ENCODE peak calls at places on chromosomes 16 and 17, in seven cellular contexts. One of them, this sample, is unnamed.

GRCh38 chr17:6413073-6413472 is 21.8 kb downstream of the AIPL1 start:
- DNase-seq in HT1080: peak
- DNase-seq in activated naive CD4-positive, alpha-beta T cell: no peak
- DNase-seq in mesendoderm: peak
- DNase-seq in HTR-8/SVneo: peak
- DNase-seq in activated CD8-positive, alpha-beta memory T cell treated with anti-CD3 and anti-CD28 coated beads for 24 hours: no peak
- DNase-seq in amniotic epithelial cell: peak
- DNase-seq in this sample: peak

GRCh38 chr17:83007504-83008475 is 71.6 kb upstream of the METRNL start:
- DNase-seq in activated CD8-positive, alpha-beta memory T cell treated with anti-CD3 and anti-CD28 coated beads for 24 hours: no peak
- DNase-seq in amniotic epithelial cell: peak
- DNase-seq in activated naive CD4-positive, alpha-beta T cell: no peak
- DNase-seq in HTR-8/SVneo: no peak
- DNase-seq in mesendoderm: no peak
- DNase-seq in HT1080: no peak
- DNase-seq in this sample: no peak

GRCh38 chr16:80938035-80938927 is 68.4 kb downstream of the CMC2 start:
- DNase-seq in amniotic epithelial cell: peak
- DNase-seq in HT1080: peak
- DNase-seq in activated naive CD4-positive, alpha-beta T cell: no peak
- DNase-seq in activated CD8-positive, alpha-beta memory T cell treated with anti-CD3 and anti-CD28 coated beads for 24 hours: no peak
- DNase-seq in mesendoderm: peak
- DNase-seq in HTR-8/SVneo: peak
- DNase-seq in this sample: peak

GRCh38 chr17:82168568-82168967 is 44.1 kb downstream of the CCDC57 start:
- DNase-seq in activated naive CD4-positive, alpha-beta T cell: no peak
- DNase-seq in mesendoderm: no peak
- DNase-seq in activated CD8-positive, alpha-beta memory T cell treated with anti-CD3 and anti-CD28 coated beads for 24 hours: no peak
- DNase-seq in HT1080: no peak
- DNase-seq in HTR-8/SVneo: no peak
- DNase-seq in amniotic epithelial cell: no peak
- DNase-seq in this sample: no peak

GRCh38 chr17:75810216-75810615 is 25.6 kb downstream of the UNK start:
- DNase-seq in HTR-8/SVneo: no peak
- DNase-seq in activated CD8-positive, alpha-beta memory T cell treated with anti-CD3 and anti-CD28 coated beads for 24 hours: no peak
- DNase-seq in amniotic epithelial cell: no peak
- DNase-seq in mesendoderm: no peak
- DNase-seq in activated naive CD4-positive, alpha-beta T cell: no peak
- DNase-seq in HT1080: no peak
- DNase-seq in this sample: no peak

GRCh38 chr16:56866955-56867830 is 2.2 kb downstream of the SLC12A3 start:
- DNase-seq in mesendoderm: peak
- DNase-seq in HTR-8/SVneo: peak
- DNase-seq in activated CD8-positive, alpha-beta memory T cell treated with anti-CD3 and anti-CD28 coated beads for 24 hours: peak
- DNase-seq in HT1080: peak
- DNase-seq in amniotic epithelial cell: peak
- DNase-seq in activated naive CD4-positive, alpha-beta T cell: no peak
- DNase-seq in this sample: peak

GRCh38 chr17:12605222-12605621 is 60.5 kb upstream of the MYOCD start:
- DNase-seq in HTR-8/SVneo: no peak
- DNase-seq in activated CD8-positive, alpha-beta memory T cell treated with anti-CD3 and anti-CD28 coated beads for 24 hours: no peak
- DNase-seq in activated naive CD4-positive, alpha-beta T cell: no peak
- DNase-seq in HT1080: no peak
- DNase-seq in mesendoderm: no peak
- DNase-seq in amniotic epithelial cell: no peak
- DNase-seq in this sample: no peak

GRCh38 chr17:82587234-82588086 is 60.8 kb downstream of the WDR45B start:
- DNase-seq in mesendoderm: no peak
- DNase-seq in HT1080: peak
- DNase-seq in activated CD8-positive, alpha-beta memory T cell treated with anti-CD3 and anti-CD28 coated beads for 24 hours: no peak
- DNase-seq in HTR-8/SVneo: no peak
- DNase-seq in activated naive CD4-positive, alpha-beta T cell: no peak
- DNase-seq in amniotic epithelial cell: no peak
- DNase-seq in this sample: no peak

GRCh38 chr17:4721203-4722135 is 9.8 kb upstream of the MED11 start:
- DNase-seq in mesendoderm: no peak
- DNase-seq in HT1080: peak
- DNase-seq in activated naive CD4-positive, alpha-beta T cell: no peak
- DNase-seq in activated CD8-positive, alpha-beta memory T cell treated with anti-CD3 and anti-CD28 coated beads for 24 hours: no peak
- DNase-seq in HTR-8/SVneo: no peak
- DNase-seq in amniotic epithelial cell: peak
- DNase-seq in this sample: no peak

GRCh38 chr17:73347355-73347754 is 35.6 kb upstream of the CDC42EP4 start:
- DNase-seq in mesendoderm: no peak
- DNase-seq in activated naive CD4-positive, alpha-beta T cell: no peak
- DNase-seq in activated CD8-positive, alpha-beta memory T cell treated with anti-CD3 and anti-CD28 coated beads for 24 hours: no peak
- DNase-seq in HTR-8/SVneo: no peak
- DNase-seq in HT1080: no peak
- DNase-seq in amniotic epithelial cell: no peak
- DNase-seq in this sample: no peak

GRCh38 chr17:41785876-41786226 is 660 bp downstream of the JUP start:
- DNase-seq in activated naive CD4-positive, alpha-beta T cell: no peak
- DNase-seq in HT1080: no peak
- DNase-seq in amniotic epithelial cell: no peak
- DNase-seq in activated CD8-positive, alpha-beta memory T cell treated with anti-CD3 and anti-CD28 coated beads for 24 hours: no peak
- DNase-seq in mesendoderm: peak
- DNase-seq in HTR-8/SVneo: no peak
- DNase-seq in this sample: peak

GRCh38 chr16:69283851-69284250 is 27.3 kb upstream of the VPS4A start:
- DNase-seq in HTR-8/SVneo: no peak
- DNase-seq in HT1080: no peak
- DNase-seq in amniotic epithelial cell: no peak
- DNase-seq in activated CD8-positive, alpha-beta memory T cell treated with anti-CD3 and anti-CD28 coated beads for 24 hours: no peak
- DNase-seq in mesendoderm: peak
- DNase-seq in activated naive CD4-positive, alpha-beta T cell: no peak
- DNase-seq in this sample: no peak

GRCh38 chr16:49280022-49280741 is 1.5 kb downstream of the CBLN1 start:
- DNase-seq in activated CD8-positive, alpha-beta memory T cell treated with anti-CD3 and anti-CD28 coated beads for 24 hours: no peak
- DNase-seq in mesendoderm: peak
- DNase-seq in activated naive CD4-positive, alpha-beta T cell: no peak
- DNase-seq in amniotic epithelial cell: no peak
- DNase-seq in HTR-8/SVneo: no peak
- DNase-seq in HT1080: no peak
- DNase-seq in this sample: peak

GRCh38 chr16:30186782-30187555 is 3.6 kb downstream of the CORO1A start:
- DNase-seq in activated CD8-positive, alpha-beta memory T cell treated with anti-CD3 and anti-CD28 coated beads for 24 hours: peak
- DNase-seq in HT1080: no peak
- DNase-seq in HTR-8/SVneo: no peak
- DNase-seq in amniotic epithelial cell: peak
- DNase-seq in activated naive CD4-positive, alpha-beta T cell: peak
- DNase-seq in mesendoderm: peak
- DNase-seq in this sample: peak

GRCh38 chr16:87723224-87723619 is 42.6 kb downstream of the KLHDC4 start:
- DNase-seq in activated CD8-positive, alpha-beta memory T cell treated with anti-CD3 and anti-CD28 coated beads for 24 hours: no peak
- DNase-seq in mesendoderm: no peak
- DNase-seq in HT1080: no peak
- DNase-seq in HTR-8/SVneo: no peak
- DNase-seq in amniotic epithelial cell: peak
- DNase-seq in activated naive CD4-positive, alpha-beta T cell: no peak
- DNase-seq in this sample: no peak

GRCh38 chr16:4556112-4556511 is at the start of gene C16orf96:
- DNase-seq in HTR-8/SVneo: no peak
- DNase-seq in activated naive CD4-positive, alpha-beta T cell: no peak
- DNase-seq in amniotic epithelial cell: peak
- DNase-seq in HT1080: peak
- DNase-seq in activated CD8-positive, alpha-beta memory T cell treated with anti-CD3 and anti-CD28 coated beads for 24 hours: no peak
- DNase-seq in mesendoderm: peak
- DNase-seq in this sample: no peak

GRCh38 chr16:30874821-30875717 is 18.8 kb downstream of the BCL7C start:
- DNase-seq in mesendoderm: peak
- DNase-seq in HTR-8/SVneo: peak
- DNase-seq in activated CD8-positive, alpha-beta memory T cell treated with anti-CD3 and anti-CD28 coated beads for 24 hours: peak
- DNase-seq in HT1080: peak
- DNase-seq in amniotic epithelial cell: peak
- DNase-seq in activated naive CD4-positive, alpha-beta T cell: peak
- DNase-seq in this sample: peak

GRCh38 chr16:10820546-10820945 is 2.0 kb upstream of the TVP23A start:
- DNase-seq in mesendoderm: no peak
- DNase-seq in activated CD8-positive, alpha-beta memory T cell treated with anti-CD3 and anti-CD28 coated beads for 24 hours: no peak
- DNase-seq in HTR-8/SVneo: no peak
- DNase-seq in amniotic epithelial cell: no peak
- DNase-seq in activated naive CD4-positive, alpha-beta T cell: no peak
- DNase-seq in HT1080: no peak
- DNase-seq in this sample: no peak

GRCh38 chr17:34305061-34305460 is 14.2 kb upstream of the CCL8 start:
- DNase-seq in mesendoderm: no peak
- DNase-seq in activated naive CD4-positive, alpha-beta T cell: no peak
- DNase-seq in activated CD8-positive, alpha-beta memory T cell treated with anti-CD3 and anti-CD28 coated beads for 24 hours: no peak
- DNase-seq in HT1080: no peak
- DNase-seq in HTR-8/SVneo: no peak
- DNase-seq in amniotic epithelial cell: no peak
- DNase-seq in this sample: no peak

GRCh38 chr16:54135361-54136275 is 151.0 kb downstream of the IRX3 start:
- DNase-seq in mesendoderm: peak
- DNase-seq in HT1080: peak
- DNase-seq in HTR-8/SVneo: peak
- DNase-seq in activated naive CD4-positive, alpha-beta T cell: no peak
- DNase-seq in amniotic epithelial cell: peak
- DNase-seq in activated CD8-positive, alpha-beta memory T cell treated with anti-CD3 and anti-CD28 coated beads for 24 hours: no peak
- DNase-seq in this sample: no peak

GRCh38 chr17:81814748-81815645 is 11.0 kb downstream of the GCGR start:
- DNase-seq in amniotic epithelial cell: no peak
- DNase-seq in activated naive CD4-positive, alpha-beta T cell: no peak
- DNase-seq in HT1080: no peak
- DNase-seq in activated CD8-positive, alpha-beta memory T cell treated with anti-CD3 and anti-CD28 coated beads for 24 hours: no peak
- DNase-seq in mesendoderm: no peak
- DNase-seq in HTR-8/SVneo: no peak
- DNase-seq in this sample: no peak

GRCh38 chr17:45241315-45242011 is 19.8 kb downstream of the FMNL1 start:
- DNase-seq in mesendoderm: peak
- DNase-seq in HTR-8/SVneo: no peak
- DNase-seq in activated naive CD4-positive, alpha-beta T cell: no peak
- DNase-seq in amniotic epithelial cell: no peak
- DNase-seq in HT1080: no peak
- DNase-seq in activated CD8-positive, alpha-beta memory T cell treated with anti-CD3 and anti-CD28 coated beads for 24 hours: no peak
- DNase-seq in this sample: peak

GRCh38 chr16:74601131-74601871 is 5.6 kb downstream of the GLG1 start:
- DNase-seq in activated CD8-positive, alpha-beta memory T cell treated with anti-CD3 and anti-CD28 coated beads for 24 hours: peak
- DNase-seq in mesendoderm: no peak
- DNase-seq in amniotic epithelial cell: no peak
- DNase-seq in HT1080: peak
- DNase-seq in HTR-8/SVneo: no peak
- DNase-seq in activated naive CD4-positive, alpha-beta T cell: peak
- DNase-seq in this sample: no peak

GRCh38 chr16:23280483-23280967 is 21.6 kb upstream of the SCNN1B start:
- DNase-seq in amniotic epithelial cell: no peak
- DNase-seq in HTR-8/SVneo: no peak
- DNase-seq in activated naive CD4-positive, alpha-beta T cell: no peak
- DNase-seq in activated CD8-positive, alpha-beta memory T cell treated with anti-CD3 and anti-CD28 coated beads for 24 hours: no peak
- DNase-seq in mesendoderm: no peak
- DNase-seq in HT1080: peak
- DNase-seq in this sample: no peak

GRCh38 chr17:19237389-19238166 is 412 bp downstream of the EPN2 start:
- DNase-seq in activated CD8-positive, alpha-beta memory T cell treated with anti-CD3 and anti-CD28 coated beads for 24 hours: peak
- DNase-seq in amniotic epithelial cell: no peak
- DNase-seq in activated naive CD4-positive, alpha-beta T cell: no peak
- DNase-seq in HT1080: peak
- DNase-seq in mesendoderm: peak
- DNase-seq in HTR-8/SVneo: peak
- DNase-seq in this sample: peak

GRCh38 chr17:42329025-42329976 is 41.0 kb downstream of the STAT5A start:
- DNase-seq in HTR-8/SVneo: peak
- DNase-seq in amniotic epithelial cell: no peak
- DNase-seq in mesendoderm: peak
- DNase-seq in activated naive CD4-positive, alpha-beta T cell: no peak
- DNase-seq in HT1080: peak
- DNase-seq in activated CD8-positive, alpha-beta memory T cell treated with anti-CD3 and anti-CD28 coated beads for 24 hours: no peak
- DNase-seq in this sample: peak

GRCh38 chr17:81397314-81398169 is 2.3 kb downstream of the BAHCC1 start:
- DNase-seq in activated naive CD4-positive, alpha-beta T cell: no peak
- DNase-seq in mesendoderm: peak
- DNase-seq in HT1080: no peak
- DNase-seq in amniotic epithelial cell: peak
- DNase-seq in HTR-8/SVneo: no peak
- DNase-seq in activated CD8-positive, alpha-beta memory T cell treated with anti-CD3 and anti-CD28 coated beads for 24 hours: no peak
- DNase-seq in this sample: peak

GRCh38 chr17:11880714-11881113 is 116.6 kb downstream of the ZNF18 start:
- DNase-seq in amniotic epithelial cell: no peak
- DNase-seq in activated naive CD4-positive, alpha-beta T cell: no peak
- DNase-seq in mesendoderm: peak
- DNase-seq in HTR-8/SVneo: no peak
- DNase-seq in HT1080: peak
- DNase-seq in activated CD8-positive, alpha-beta memory T cell treated with anti-CD3 and anti-CD28 coated beads for 24 hours: no peak
- DNase-seq in this sample: no peak

GRCh38 chr16:59632266-59632855 is 898.2 kb upstream of the GOT2 start:
- DNase-seq in activated CD8-positive, alpha-beta memory T cell treated with anti-CD3 and anti-CD28 coated beads for 24 hours: no peak
- DNase-seq in HTR-8/SVneo: no peak
- DNase-seq in HT1080: peak
- DNase-seq in amniotic epithelial cell: peak
- DNase-seq in activated naive CD4-positive, alpha-beta T cell: no peak
- DNase-seq in mesendoderm: no peak
- DNase-seq in this sample: no peak

GRCh38 chr16:15822957-15823356 is 33.9 kb downstream of the MYH11 start:
- DNase-seq in HTR-8/SVneo: no peak
- DNase-seq in amniotic epithelial cell: no peak
- DNase-seq in activated CD8-positive, alpha-beta memory T cell treated with anti-CD3 and anti-CD28 coated beads for 24 hours: no peak
- DNase-seq in activated naive CD4-positive, alpha-beta T cell: no peak
- DNase-seq in mesendoderm: no peak
- DNase-seq in HT1080: no peak
- DNase-seq in this sample: no peak

GRCh38 chr17:21418446-21419298 is 42.5 kb downstream of the KCNJ12 start:
- DNase-seq in HTR-8/SVneo: no peak
- DNase-seq in activated naive CD4-positive, alpha-beta T cell: no peak
- DNase-seq in mesendoderm: no peak
- DNase-seq in HT1080: no peak
- DNase-seq in activated CD8-positive, alpha-beta memory T cell treated with anti-CD3 and anti-CD28 coated beads for 24 hours: no peak
- DNase-seq in amniotic epithelial cell: no peak
- DNase-seq in this sample: no peak

GRCh38 chr17:32634167-32634566 is 147.4 kb downstream of the CDK5R1 start:
- DNase-seq in HTR-8/SVneo: no peak
- DNase-seq in activated naive CD4-positive, alpha-beta T cell: no peak
- DNase-seq in amniotic epithelial cell: no peak
- DNase-seq in activated CD8-positive, alpha-beta memory T cell treated with anti-CD3 and anti-CD28 coated beads for 24 hours: no peak
- DNase-seq in HT1080: no peak
- DNase-seq in mesendoderm: no peak
- DNase-seq in this sample: no peak

GRCh38 chr16:63983401-63983800 is 1138.5 kb downstream of the CDH11 start:
- DNase-seq in HT1080: no peak
- DNase-seq in HTR-8/SVneo: no peak
- DNase-seq in amniotic epithelial cell: no peak
- DNase-seq in activated CD8-positive, alpha-beta memory T cell treated with anti-CD3 and anti-CD28 coated beads for 24 hours: no peak
- DNase-seq in activated naive CD4-positive, alpha-beta T cell: no peak
- DNase-seq in mesendoderm: peak
- DNase-seq in this sample: peak

GRCh38 chr16:53515259-53515658 is 12.2 kb upstream of the AKTIP start:
- DNase-seq in HT1080: peak
- DNase-seq in activated CD8-positive, alpha-beta memory T cell treated with anti-CD3 and anti-CD28 coated beads for 24 hours: no peak
- DNase-seq in mesendoderm: no peak
- DNase-seq in activated naive CD4-positive, alpha-beta T cell: no peak
- DNase-seq in amniotic epithelial cell: peak
- DNase-seq in HTR-8/SVneo: no peak
- DNase-seq in this sample: no peak

GRCh38 chr17:17425591-17425990 is 51.2 kb upstream of the MED9 start:
- DNase-seq in HTR-8/SVneo: no peak
- DNase-seq in activated CD8-positive, alpha-beta memory T cell treated with anti-CD3 and anti-CD28 coated beads for 24 hours: no peak
- DNase-seq in activated naive CD4-positive, alpha-beta T cell: no peak
- DNase-seq in mesendoderm: no peak
- DNase-seq in amniotic epithelial cell: no peak
- DNase-seq in HT1080: no peak
- DNase-seq in this sample: no peak

GRCh38 chr17:63963123-63963522 is 9.6 kb downstream of the SCN4A start:
- DNase-seq in activated CD8-positive, alpha-beta memory T cell treated with anti-CD3 and anti-CD28 coated beads for 24 hours: no peak
- DNase-seq in mesendoderm: no peak
- DNase-seq in activated naive CD4-positive, alpha-beta T cell: no peak
- DNase-seq in amniotic epithelial cell: no peak
- DNase-seq in HTR-8/SVneo: no peak
- DNase-seq in HT1080: no peak
- DNase-seq in this sample: no peak

GRCh38 chr16:66274335-66275110 is 92.0 kb upstream of the CDH5 start:
- DNase-seq in HTR-8/SVneo: no peak
- DNase-seq in activated CD8-positive, alpha-beta memory T cell treated with anti-CD3 and anti-CD28 coated beads for 24 hours: peak
- DNase-seq in activated naive CD4-positive, alpha-beta T cell: no peak
- DNase-seq in amniotic epithelial cell: peak
- DNase-seq in mesendoderm: no peak
- DNase-seq in HT1080: peak
- DNase-seq in this sample: no peak